ENCODE peak calls at places on chromosomes 6 and 20, in nine cellular contexts. U, G, S, A, X, M, B, R and F are unnamed samples.

GRCh38 chr20:36916199-36916598 is 35.3 kb downstream of the SAMHD1 start:
- DNase-seq in U (no peak), G (no peak), S (no peak), A (no peak), X (no peak), M (no peak), B (no peak), R (no peak), F (no peak)

GRCh38 chr20:41001497-41001896 is 27.1 kb upstream of the TOP1 start:
- DNase-seq in U (no peak), G (no peak), S (no peak), A (no peak), X (no peak), M (no peak), B (no peak), R (no peak), F (no peak)

GRCh38 chr6:4896401-4896800 is 107.4 kb downstream of the RPP40 start:
- DNase-seq in U (no peak), G (no peak), S (no peak), A (no peak), X (no peak), M (no peak), B (no peak), R (no peak), F (no peak)

GRCh38 chr20:37349517-37350491 is 3.9 kb downstream of the SRC start:
- DNase-seq in U (no peak), G (no peak), S (no peak), A (no peak), X (no peak), M (no peak), B (no peak), R (no peak), F (no peak)

GRCh38 chr6:138787138-138787537 is 8.7 kb upstream of the ECT2L start:
- DNase-seq in U (no peak), G (peak), S (no peak), A (no peak), X (no peak), M (no peak), B (no peak), R (no peak), F (no peak)

GRCh38 chr6:16914184-16914583 is 152.9 kb upstream of the ATXN1 start:
- DNase-seq in U (no peak), G (no peak), S (no peak), A (no peak), X (no peak), M (no peak), B (no peak), R (no peak), F (no peak)

GRCh38 chr6:11722224-11722623 is 56.4 kb downstream of the ADTRP start:
- DNase-seq in U (no peak), G (peak), S (no peak), A (no peak), X (no peak), M (no peak), B (no peak), R (no peak), F (no peak)

GRCh38 chr6:164741938-164742451 is 567.4 kb downstream of the C6orf118 start:
- DNase-seq in U (no peak), G (no peak), S (no peak), A (no peak), X (no peak), M (no peak), B (no peak), R (no peak), F (no peak)

GRCh38 chr6:26020983-26021349 is 58.4 kb downstream of the TRIM38 start:
- DNase-seq in U (no peak), G (no peak), S (no peak), A (peak), X (peak), M (peak), B (peak), R (no peak), F (peak)

GRCh38 chr6:119040229-119040628 is 38.2 kb downstream of the FAM184A start:
- DNase-seq in U (no peak), G (no peak), S (no peak), A (no peak), X (no peak), M (peak), B (no peak), R (no peak), F (no peak)

GRCh38 chr6:17927705-17928104 is 59.7 kb downstream of the KIF13A start:
- DNase-seq in U (no peak), G (no peak), S (no peak), A (no peak), X (no peak), M (no peak), B (no peak), R (no peak), F (no peak)

GRCh38 chr6:90493332-90493731 is 93.5 kb downstream of the MAP3K7 start:
- DNase-seq in U (no peak), G (no peak), S (no peak), A (peak), X (no peak), M (no peak), B (no peak), R (no peak), F (no peak)

GRCh38 chr6:68167604-68168003 is 467.5 kb upstream of the ADGRB3 start:
- DNase-seq in U (no peak), G (no peak), S (no peak), A (no peak), X (no peak), M (no peak), B (no peak), R (no peak), F (no peak)

GRCh38 chr20:63064745-63065711 is 58.3 kb upstream of the BHLHE23 start:
- DNase-seq in U (no peak), G (no peak), S (no peak), A (no peak), X (peak), M (peak), B (no peak), R (no peak), F (peak)

GRCh38 chr6:14638562-14638931 is 521.0 kb downstream of the CD83 start:
- DNase-seq in U (no peak), G (no peak), S (no peak), A (no peak), X (no peak), M (no peak), B (no peak), R (no peak), F (no peak)

GRCh38 chr6:14305131-14305530 is 187.6 kb downstream of the CD83 start:
- DNase-seq in U (no peak), G (no peak), S (no peak), A (no peak), X (no peak), M (no peak), B (no peak), R (no peak), F (no peak)

GRCh38 chr20:20685635-20686034 is 26.8 kb downstream of the RALGAPA2 start:
- DNase-seq in U (no peak), G (no peak), S (no peak), A (no peak), X (no peak), M (no peak), B (no peak), R (no peak), F (no peak)

GRCh38 chr6:90106449-90106848 is 190.2 kb downstream of the BACH2 start:
- DNase-seq in U (no peak), G (no peak), S (no peak), A (no peak), X (no peak), M (no peak), B (no peak), R (no peak), F (no peak)

GRCh38 chr20:32702706-32703425 is 29.1 kb upstream of the C20orf203 start:
- DNase-seq in U (no peak), G (peak), S (no peak), A (no peak), X (no peak), M (no peak), B (no peak), R (no peak), F (no peak)

DNA sequence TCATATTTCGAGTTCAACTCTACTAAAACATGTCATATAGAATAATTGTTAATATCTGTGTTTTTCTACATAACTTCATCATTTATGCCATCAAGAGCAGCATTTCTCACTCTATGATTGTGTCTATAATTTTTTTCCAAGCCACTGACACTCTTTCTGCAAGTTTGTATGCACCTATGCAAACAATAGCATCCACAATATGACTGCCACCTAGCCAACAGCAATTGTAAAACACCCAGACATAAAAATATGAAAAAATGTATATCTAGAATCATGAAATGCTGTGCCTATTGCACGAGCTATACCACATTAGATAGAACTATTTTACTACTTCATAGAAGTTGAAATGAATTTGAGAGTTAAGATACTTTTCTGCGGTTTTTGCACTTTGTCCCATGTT is 286.5 kb upstream of the MARCKS start:
- DNase-seq in U (no peak), G (no peak), S (no peak), A (no peak), X (no peak), M (no peak), B (no peak), R (no peak), F (no peak)
- TF ChIP-seq CTCF in U (no peak), G (no peak), S (no peak), A (peak), X (no peak), M (no peak), B (no peak), R (no peak), F (peak)

GRCh38 chr6:125968493-125968892 is 11.9 kb downstream of the HINT3 start:
- DNase-seq in U (no peak), G (no peak), S (no peak), A (no peak), X (no peak), M (no peak), B (no peak), R (no peak), F (no peak)

GRCh38 chr6:125970760-125971159 is 14.2 kb downstream of the HINT3 start:
- DNase-seq in U (no peak), G (no peak), S (no peak), A (no peak), X (no peak), M (no peak), B (no peak), R (no peak), F (no peak)

GRCh38 chr6:125979101-125979500 is 7.2 kb upstream of the TRMT11 start:
- DNase-seq in U (no peak), G (no peak), S (no peak), A (no peak), X (no peak), M (no peak), B (no peak), R (no peak), F (no peak)

GRCh38 chr6:125974214-125974866 is 12.0 kb upstream of the TRMT11 start:
- DNase-seq in U (no peak), G (peak), S (no peak), A (peak), X (no peak), M (no peak), B (no peak), R (no peak), F (no peak)
- TF ChIP-seq CTCF in U (peak), G (peak), S (peak), A (peak), X (peak), M (peak), B (peak), R (peak), F (peak)

GRCh38 chr6:20718705-20719653 is 184.7 kb downstream of the CDKAL1 start:
- DNase-seq in U (no peak), G (no peak), S (no peak), A (no peak), X (no peak), M (no peak), B (no peak), R (no peak), F (no peak)
- TF ChIP-seq CTCF in U (no peak), G (no peak), S (no peak), A (no peak), X (no peak), M (peak), B (no peak), R (no peak), F (no peak)

GRCh38 chr20:4070323-4071176 is 55.2 kb upstream of the RNF24 start:
- DNase-seq in U (no peak), G (no peak), S (no peak), A (no peak), X (no peak), M (no peak), B (no peak), R (no peak), F (no peak)

GRCh38 chr20:4067600-4068261 is 52.4 kb upstream of the RNF24 start:
- DNase-seq in U (peak), G (no peak), S (no peak), A (peak), X (no peak), M (no peak), B (no peak), R (no peak), F (no peak)

GRCh38 chr20:4068708-4069107 is 53.4 kb upstream of the RNF24 start:
- DNase-seq in U (no peak), G (no peak), S (no peak), A (no peak), X (peak), M (no peak), B (no peak), R (no peak), F (no peak)

GRCh38 chr20:4071177-4071723 is 55.9 kb upstream of the RNF24 start:
- DNase-seq in U (no peak), G (no peak), S (no peak), A (no peak), X (no peak), M (no peak), B (no peak), R (no peak), F (no peak)

DNA sequence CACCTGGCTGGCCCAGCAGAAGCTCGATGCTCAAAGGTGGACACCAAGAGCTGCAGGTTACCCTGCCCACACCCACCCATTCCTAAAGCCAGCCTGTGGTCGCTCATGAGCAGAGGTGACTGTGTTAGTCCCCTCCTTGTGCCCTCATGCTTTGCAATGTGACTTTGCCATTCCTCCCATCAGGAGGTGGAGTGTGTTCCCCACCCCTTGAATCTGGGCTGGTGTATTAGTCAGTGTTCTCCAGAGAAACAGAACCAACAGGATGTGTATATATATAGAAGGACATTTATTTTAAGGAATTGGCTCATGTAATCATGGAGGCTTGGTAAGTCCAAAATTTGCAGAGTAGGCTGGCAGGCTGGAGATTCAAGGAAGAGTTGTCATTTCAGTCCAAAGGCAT is 54.4 kb upstream of the RNF24 start:
- DNase-seq in U (no peak), G (no peak), S (no peak), A (peak), X (no peak), M (no peak), B (no peak), R (no peak), F (no peak)
- TF ChIP-seq CTCF in U (no peak), G (no peak), S (no peak), A (no peak), X (no peak), M (no peak), B (no peak), R (no peak), F (no peak)

GRCh38 chr6:109705258-109705657 is 14.2 kb downstream of the FIG4 start:
- DNase-seq in U (peak), G (peak), S (peak), A (peak), X (peak), M (peak), B (peak), R (peak), F (peak)
- TF ChIP-seq CTCF in U (peak), G (peak), S (peak), A (peak), X (peak), M (peak), B (peak), R (peak), F (peak)

GRCh38 chr20:12927489-12927888 is 81.3 kb upstream of the SPTLC3 start:
- DNase-seq in U (no peak), G (no peak), S (no peak), A (peak), X (no peak), M (no peak), B (no peak), R (no peak), F (no peak)

GRCh38 chr20:12928358-12928754 is 80.4 kb upstream of the SPTLC3 start:
- DNase-seq in U (no peak), G (no peak), S (no peak), A (peak), X (no peak), M (no peak), B (no peak), R (no peak), F (no peak)

GRCh38 chr20:12925863-12926547 is 82.8 kb upstream of the SPTLC3 start:
- DNase-seq in U (no peak), G (no peak), S (no peak), A (no peak), X (no peak), M (no peak), B (no peak), R (no peak), F (no peak)

GRCh38 chr20:12924126-12924525 is 84.6 kb upstream of the SPTLC3 start:
- DNase-seq in U (no peak), G (no peak), S (no peak), A (no peak), X (no peak), M (no peak), B (no peak), R (no peak), F (no peak)

GRCh38 chr20:12925214-12925755 is 83.5 kb upstream of the SPTLC3 start:
- DNase-seq in U (peak), G (peak), S (peak), A (peak), X (no peak), M (peak), B (peak), R (no peak), F (peak)
- TF ChIP-seq CTCF in U (peak), G (peak), S (peak), A (peak), X (peak), M (peak), B (peak), R (peak), F (peak)

GRCh38 chr6:103672169-103672568 is 1187.5 kb downstream of the HACE1 start:
- DNase-seq in U (no peak), G (peak), S (no peak), A (peak), X (no peak), M (no peak), B (no peak), R (no peak), F (no peak)
- TF ChIP-seq CTCF in U (no peak), G (peak), S (no peak), A (peak), X (no peak), M (no peak), B (peak), R (no peak), F (peak)

GRCh38 chr6:134537146-134537555 is 219.2 kb upstream of the SGK1 start:
- DNase-seq in U (peak), G (no peak), S (no peak), A (peak), X (no peak), M (no peak), B (no peak), R (no peak), F (no peak)
- TF ChIP-seq CTCF in U (no peak), G (no peak), S (no peak), A (no peak), X (no peak), M (no peak), B (no peak), R (no peak), F (no peak)

DNA sequence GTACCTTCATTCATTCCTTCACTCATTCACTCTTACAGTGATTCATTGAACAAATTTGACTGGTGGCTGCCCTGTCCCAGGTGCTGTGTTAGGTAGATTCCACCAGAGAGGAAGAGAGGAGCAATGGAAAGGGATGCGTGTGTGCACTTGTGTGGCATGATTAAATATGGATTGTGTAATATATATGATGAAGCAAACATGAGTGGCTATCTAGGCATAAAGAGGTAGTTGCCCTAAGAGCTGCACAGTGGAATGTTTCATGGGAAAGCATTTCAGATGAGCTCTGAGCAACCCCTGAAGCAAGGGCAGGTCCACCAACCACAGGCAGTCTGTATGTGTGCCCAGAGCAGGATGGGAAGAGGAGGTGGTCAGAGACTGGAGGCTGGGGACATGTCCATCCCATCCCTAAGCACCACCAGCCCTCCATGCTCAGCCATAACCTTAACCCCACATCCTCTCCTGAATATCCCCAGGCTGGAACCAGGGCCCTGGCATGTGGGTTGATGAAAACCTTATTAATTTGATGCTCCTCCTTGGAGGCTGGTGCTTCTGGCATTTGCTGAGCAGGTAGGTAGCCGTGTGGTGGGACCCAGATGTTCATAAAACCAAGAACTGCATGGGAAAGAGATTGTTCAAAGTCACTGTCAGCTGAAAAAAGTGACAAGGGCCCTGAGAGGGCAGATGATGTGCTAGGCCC is 226.2 kb downstream of the SYNDIG1 start:
- DNase-seq in U (no peak), G (no peak), S (no peak), A (no peak), X (no peak), M (no peak), B (no peak), R (no peak), F (no peak)
- TF ChIP-seq CTCF in U (no peak), G (no peak), S (no peak), A (no peak), X (no peak), M (no peak), B (no peak), R (no peak), F (no peak)